ENCODE peak calls at places on chromosomes 1 and 21, in four cellular contexts. Q is adrenal gland, M is testis, A is lower lobe of right lung. N is an unnamed sample.

GRCh38 chr1:65691152-65691900 is 101.4 kb upstream of the PDE4B start:
- DNase-seq in Q (peak; percentile 7), A (no peak), M (no peak), N (no peak)

GRCh38 chr1:18997508-18997907 is 41.0 kb upstream of the IFFO2 start:
- DNase-seq in M (no peak), Q (peak; percentile 38), A (no peak), N (no peak)

GRCh38 chr1:168396508-168396907 is 115.8 kb downstream of the TBX19 start:
- DNase-seq in Q (no peak), M (no peak), A (no peak), N (no peak)

GRCh38 chr1:18599096-18599495 is 31.6 kb upstream of the PAX7 start:
- DNase-seq in A (no peak), M (no peak), Q (no peak), N (no peak)

GRCh38 chr1:215595231-215595630 is 28.1 kb downstream of the KCTD3 start:
- DNase-seq in Q (no peak), A (no peak), M (no peak), N (no peak)

GRCh38 chr1:68808351-68808750 is 311.5 kb upstream of the DEPDC1 start:
- DNase-seq in Q (no peak), A (no peak), M (peak; percentile 25), N (no peak)

GRCh38 chr1:41496080-41497055 is 11.9 kb upstream of the EDN2 start:
- DNase-seq in Q (peak; percentile 87), A (peak; percentile 93), M (peak; percentile 85), N (peak; percentile 84)

GRCh38 chr1:30684881-30685795 is 38.2 kb downstream of the MATN1 start:
- DNase-seq in A (peak; percentile 81), M (peak; percentile 71), Q (peak; percentile 37), N (peak; percentile 89)

GRCh38 chr1:16236091-16236494 is 890 bp downstream of the CPLANE2 start:
- DNase-seq in A (no peak), M (peak; percentile 51), Q (peak; percentile 69), N (peak; percentile 68)

GRCh38 chr1:96962807-96963206 is 241.2 kb downstream of the PTBP2 start:
- DNase-seq in M (no peak), Q (no peak), A (no peak), N (no peak)

GRCh38 chr21:44299458-44300261 is at the start of gene PFKL:
- DNase-seq in M (peak; percentile 74), Q (peak; percentile 70), A (peak; percentile 80), N (peak; percentile 72)

GRCh38 chr1:44361478-44361877 is 6.4 kb upstream of the ERI3 start:
- DNase-seq in A (no peak), Q (no peak), M (no peak), N (peak; percentile 20)

GRCh38 chr1:23556661-23557470 is 2.4 kb downstream of the ID3 start:
- DNase-seq in M (no peak), Q (no peak), A (no peak), N (peak; percentile 70)

GRCh38 chr1:85559890-85560289 is 20.7 kb upstream of the CCN1 start:
- DNase-seq in A (no peak), M (no peak), Q (no peak), N (no peak)

GRCh38 chr1:7313081-7313546 is 458.0 kb upstream of the VAMP3 start:
- DNase-seq in M (no peak), Q (no peak), A (no peak), N (no peak)

GRCh38 chr1:63557365-63557987 is 34.2 kb downstream of the EFCAB7 start:
- DNase-seq in A (no peak), M (peak; percentile 19), Q (peak; percentile 49), N (peak; percentile 27)

GRCh38 chr1:79040424-79041089 is 34.0 kb upstream of the ADGRL4 start:
- DNase-seq in A (no peak), M (no peak), Q (no peak), N (no peak)

GRCh38 chr1:155261401-155261887 is 716 bp downstream of the SCAMP3 start:
- DNase-seq in Q (no peak), A (no peak), M (no peak), N (no peak)

GRCh38 chr1:80666073-80666472 is 1134.7 kb upstream of the ADGRL2 start:
- DNase-seq in A (no peak), Q (no peak), M (no peak), N (no peak)

GRCh38 chr21:39538453-39539042 is 74.2 kb upstream of the B3GALT5 start:
- DNase-seq in A (no peak), M (no peak), Q (no peak), N (no peak)

GRCh38 chr1:94228640-94229375 is 8.6 kb downstream of the ARHGAP29 start:
- DNase-seq in M (no peak), Q (no peak), A (no peak), N (no peak)

GRCh38 chr1:56644941-56645662 is at the start of gene PRKAA2:
- DNase-seq in A (peak; percentile 55), M (peak; percentile 61), Q (peak; percentile 18), N (peak; percentile 9)

GRCh38 chr1:225694151-225694603 is 41.3 kb upstream of the ENAH start:
- DNase-seq in Q (peak; percentile 87), A (no peak), M (peak; percentile 26), N (peak; percentile 93)

GRCh38 chr1:117571496-117571895 is 34.4 kb upstream of the TENT5C start:
- DNase-seq in A (no peak), Q (no peak), M (no peak), N (peak; percentile 27)

DNA sequence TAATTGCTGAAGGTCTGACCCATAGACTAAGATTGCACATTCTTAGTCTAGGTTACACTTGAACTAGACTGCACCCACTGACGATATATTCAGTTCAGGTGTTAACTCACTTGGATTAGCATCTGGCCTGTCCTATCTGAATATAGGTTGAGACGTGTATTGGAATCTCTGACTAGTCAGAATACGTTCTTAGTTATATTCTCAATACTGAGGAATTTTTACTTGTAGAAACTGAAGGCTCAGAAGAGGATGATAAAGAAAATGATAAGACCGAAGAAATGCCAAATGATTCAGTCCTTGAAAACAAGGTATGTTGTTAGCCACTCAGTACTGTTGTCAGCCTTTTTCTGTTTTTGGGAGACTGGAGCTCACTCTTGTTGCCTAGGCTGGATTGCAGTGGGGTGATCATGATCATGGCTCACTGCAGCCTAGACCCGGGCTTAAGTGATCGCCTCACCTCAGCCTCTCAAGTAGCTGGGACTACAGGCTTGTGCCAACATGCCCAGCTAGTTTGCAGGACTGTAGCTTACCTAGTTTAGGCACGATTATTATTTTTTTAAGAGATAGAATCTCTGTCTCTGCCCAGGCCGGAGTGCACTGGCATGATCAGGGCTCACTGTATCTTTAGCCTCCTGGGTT is 10.8 kb downstream of the CCDC17 start:
- DNase-seq in M (no peak), A (no peak), Q (no peak), N (no peak)
- H3K36me3 ChIP-seq in M (no peaks in the 10 kb centered on the region), A (peaks cover 71% of the 10 kb centered on the region), Q (peaks cover 66% of the 10 kb centered on the region), N (peaks cover 16% of the 10 kb centered on the region)

GRCh38 chr1:2545754-2546514 is 10.2 kb upstream of the TNFRSF14 start:
- DNase-seq in Q (peak; percentile 94), A (peak; percentile 96), M (peak; percentile 90), N (peak; percentile 87)
- H3K4me3 ChIP-seq in Q (no peak overlapping the region), A (peak overlapping the region; percentile 85), M (peak overlapping the region; percentile 61), N (peak overlapping the region; percentile 57)

GRCh38 chr21:27502801-27503200 is 535.9 kb upstream of the ADAMTS5 start:
- DNase-seq in M (no peak), Q (no peak), A (no peak), N (no peak)

GRCh38 chr21:27505516-27505915 is 538.6 kb upstream of the ADAMTS5 start:
- DNase-seq in A (no peak), M (no peak), Q (no peak), N (no peak)

GRCh38 chr21:27513016-27513415 is 546.1 kb upstream of the ADAMTS5 start:
- DNase-seq in A (no peak), Q (no peak), M (no peak), N (no peak)

GRCh38 chr21:27511241-27511640 is 544.4 kb upstream of the ADAMTS5 start:
- DNase-seq in Q (no peak), A (no peak), M (no peak), N (no peak)

DNA sequence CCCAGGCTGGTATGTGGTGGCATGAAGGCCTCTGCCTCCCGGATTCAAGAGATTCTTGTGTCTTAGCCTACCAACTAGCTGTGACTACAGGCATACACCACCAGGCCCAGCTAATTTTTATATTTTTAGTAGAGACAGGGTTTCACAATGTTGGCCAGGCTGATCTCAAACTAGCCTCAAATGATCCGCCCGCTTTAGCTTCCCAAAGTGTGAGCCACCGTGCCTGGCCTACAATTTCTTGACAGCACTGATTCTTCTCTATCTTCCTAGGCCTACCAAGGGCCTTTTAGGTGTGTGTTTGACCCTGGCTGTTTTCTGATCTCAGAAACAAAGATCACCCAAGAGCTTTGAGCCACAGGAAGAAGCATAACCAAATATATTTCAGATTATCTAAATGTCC is 540.8 kb upstream of the ADAMTS5 start:
- DNase-seq in Q (no peak), M (no peak), A (no peak), N (no peak)
- H3K27ac ChIP-seq in Q (no peak overlapping the region), M (no peak overlapping the region), A (no peak overlapping the region), N (no peak overlapping the region)

DNA sequence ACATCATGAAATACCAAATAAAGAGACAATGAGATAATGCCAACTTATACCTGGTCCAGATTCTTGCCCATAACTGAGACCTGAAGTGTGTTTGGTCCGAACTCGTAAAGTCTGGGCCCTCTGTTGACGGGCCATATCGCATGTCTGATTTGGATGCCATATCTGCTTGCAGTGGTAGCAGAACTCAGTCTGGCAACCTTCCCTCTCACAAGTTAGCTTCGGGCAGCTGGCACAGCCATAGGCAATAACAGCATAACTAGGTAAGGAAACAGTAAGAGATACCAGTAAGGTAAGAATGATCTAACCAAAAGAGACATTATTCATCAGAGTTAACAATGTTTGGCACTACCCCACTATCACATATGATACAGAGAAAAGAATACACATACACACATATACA is 15.1 kb downstream of the RNF19B start:
- DNase-seq in Q (no peak), M (no peak), A (no peak), N (peak; percentile 39)
- H3K36me3 ChIP-seq in Q (peaks cover 22% of the 10 kb centered on the region), M (no peaks in the 10 kb centered on the region), A (peaks cover 37% of the 10 kb centered on the region), N (peaks cover 5% of the 10 kb centered on the region)